ENCODE peak calls at places on chromosomes 11 and 22, in nine cellular contexts. B is ovary, M is IMR-90, L is right lobe of liver, G is transverse colon, O is body of pancreas, Q is thyroid gland, V is HCT116, Y is adrenal gland. E is an unnamed sample.

GRCh38 chr11:3129181-3129590 is 35.9 kb downstream of the OSBPL5 start:
- DNase-seq in O (no peak), M (no peak), G (no peak), V (no peak), B (no peak), Q (no peak), L (peak; percentile 52), Y (peak; percentile 4), E (peak; percentile 13)

GRCh38 chr11:86742436-86742805 is 57.9 kb upstream of the PRSS23 start:
- DNase-seq in M (no peak), O (no peak), B (no peak), L (no peak), G (no peak), Y (no peak), V (no peak), Q (no peak), E (no peak)

GRCh38 chr11:96112192-96113099 is 188.5 kb upstream of the MTMR2 start:
- DNase-seq in L (no peak), G (no peak), B (no peak), Y (no peak), O (no peak), M (peak; percentile 54), V (no peak), Q (no peak), E (no peak)

GRCh38 chr11:30451167-30451566 is 128.3 kb downstream of the ARL14EP start:
- DNase-seq in Q (no peak), M (no peak), O (no peak), G (no peak), V (no peak), L (no peak), B (no peak), Y (no peak), E (no peak)

GRCh38 chr22:17808688-17809403 is 34.6 kb upstream of the BID start:
- DNase-seq in O (no peak), L (no peak), B (no peak), Y (no peak), G (no peak), V (no peak), M (peak; percentile 6), Q (no peak), E (no peak)

GRCh38 chr11:33735426-33736147 is 636 bp downstream of the CD59 start:
- DNase-seq in Y (peak; percentile 49), G (peak; percentile 57), B (peak; percentile 45), L (peak; percentile 67), V (no peak), Q (peak; percentile 76), M (no peak), O (peak; percentile 38), E (no peak)

GRCh38 chr11:46308632-46309419 is 31.4 kb downstream of the CREB3L1 start:
- DNase-seq in G (peak; percentile 81), V (peak; percentile 48), L (peak; percentile 80), M (peak; percentile 61), B (peak; percentile 83), Y (peak; percentile 75), O (peak; percentile 80), Q (peak; percentile 77), E (peak; percentile 77)

GRCh38 chr22:20639343-20639742 is 131.9 kb downstream of the MED15 start:
- DNase-seq in M (no peak), Q (no peak), B (no peak), L (no peak), O (no peak), V (no peak), G (no peak), Y (no peak), E (no peak)

GRCh38 chr11:32400196-32400595 is 35.1 kb downstream of the WT1 start:
- DNase-seq in M (peak; percentile 10), Y (no peak), V (no peak), L (no peak), Q (no peak), G (no peak), B (no peak), O (no peak), E (no peak)

GRCh38 chr11:79266391-79266790 is 174.4 kb downstream of the TENM4 start:
- DNase-seq in M (no peak), G (no peak), B (no peak), Q (no peak), Y (no peak), V (no peak), O (no peak), L (no peak), E (no peak)

GRCh38 chr11:119540370-119541125 is 117.6 kb upstream of the THY1 start:
- DNase-seq in M (no peak), B (no peak), O (no peak), G (no peak), V (no peak), Y (no peak), L (no peak), Q (no peak), E (no peak)

GRCh38 chr11:68441466-68442230 is 18.9 kb upstream of the PPP6R3 start:
- DNase-seq in M (peak; percentile 45), V (no peak), Q (no peak), G (no peak), L (no peak), Y (no peak), O (no peak), B (no peak), E (no peak)

GRCh38 chr11:65438257-65439151 is 15.9 kb downstream of the NEAT1 start:
- DNase-seq in B (no peak), Y (no peak), V (no peak), O (no peak), G (no peak), M (peak; percentile 40), Q (no peak), L (no peak), E (no peak)

GRCh38 chr11:126407101-126407521 is 51.6 kb downstream of the ST3GAL4 start:
- DNase-seq in G (no peak), V (no peak), Q (no peak), L (no peak), M (no peak), O (no peak), Y (no peak), B (no peak), E (no peak)

GRCh38 chr11:84909740-84910139 is 717.4 kb downstream of the DLG2 start:
- DNase-seq in G (no peak), B (no peak), Q (no peak), L (no peak), Y (no peak), O (no peak), V (no peak), M (no peak), E (no peak)

GRCh38 chr22:30423296-30423958 is 2.1 kb upstream of the MTFP1 start:
- DNase-seq in V (no peak), Q (no peak), M (no peak), L (peak; percentile 92), B (no peak), O (no peak), G (peak; percentile 56), Y (no peak), E (peak; percentile 53)

GRCh38 chr11:134562176-134562575 is 150.1 kb upstream of the B3GAT1 start:
- DNase-seq in V (no peak), L (no peak), Y (no peak), M (no peak), G (no peak), O (no peak), Q (no peak), B (no peak), E (no peak)

GRCh38 chr11:58927393-58928081 is 11.8 kb upstream of the GLYATL1 start:
- DNase-seq in G (peak; percentile 43), B (no peak), O (peak; percentile 61), M (peak; percentile 29), Y (no peak), V (no peak), L (peak; percentile 97), Q (peak; percentile 45), E (no peak)

GRCh38 chr22:25112538-25113253 is 87.0 kb upstream of the CRYBB3 start:
- DNase-seq in G (no peak), O (no peak), L (peak; percentile 55), V (no peak), Q (peak; percentile 63), Y (peak; percentile 67), M (no peak), B (no peak), E (no peak)

GRCh38 chr22:25110596-25110845 is 89.1 kb upstream of the CRYBB3 start:
- DNase-seq in O (no peak), B (no peak), Y (no peak), Q (no peak), G (no peak), L (no peak), V (no peak), M (no peak), E (no peak)

GRCh38 chr22:25110846-25111578 is 88.6 kb upstream of the CRYBB3 start:
- DNase-seq in Q (peak; percentile 83), Y (peak; percentile 79), L (peak; percentile 93), V (peak; percentile 72), G (peak; percentile 68), M (peak; percentile 67), B (peak; percentile 56), O (peak; percentile 73), E (peak; percentile 27)

GRCh38 chr22:25113316-25113721 is 86.3 kb upstream of the CRYBB3 start:
- DNase-seq in Q (peak; percentile 79), B (no peak), G (peak; percentile 39), Y (peak; percentile 88), L (peak; percentile 72), O (no peak), M (no peak), V (no peak), E (no peak)

GRCh38 chr22:25111579-25112517 is 87.8 kb upstream of the CRYBB3 start:
- DNase-seq in Y (peak; percentile 74), O (peak; percentile 59), Q (peak; percentile 96), V (no peak), L (peak; percentile 83), B (no peak), G (peak; percentile 71), M (no peak), E (no peak)
- H3K4me3 ChIP-seq in Y (no peak overlapping the region), O (peak overlapping the region; percentile 43), Q (peak overlapping the region; percentile 30), V (peak overlapping the region; percentile 45), L (peak overlapping the region; percentile 91), B (peak overlapping the region; percentile 32), G (peak overlapping the region; percentile 52), M (no peak overlapping the region), E (peak overlapping the region; percentile 45)

GRCh38 chr22:42721045-42721434 is 370 bp upstream of the A4GALT start:
- DNase-seq in V (no peak), Q (no peak), M (no peak), Y (no peak), B (no peak), L (no peak), O (no peak), G (no peak), E (no peak)
- TF ChIP-seq POLR2A in V (no peak), Q (no peak), M (no peak), Y (no peak), B (no peak), L (no peak), O (no peak), G (no peak), E (no peak)

DNA sequence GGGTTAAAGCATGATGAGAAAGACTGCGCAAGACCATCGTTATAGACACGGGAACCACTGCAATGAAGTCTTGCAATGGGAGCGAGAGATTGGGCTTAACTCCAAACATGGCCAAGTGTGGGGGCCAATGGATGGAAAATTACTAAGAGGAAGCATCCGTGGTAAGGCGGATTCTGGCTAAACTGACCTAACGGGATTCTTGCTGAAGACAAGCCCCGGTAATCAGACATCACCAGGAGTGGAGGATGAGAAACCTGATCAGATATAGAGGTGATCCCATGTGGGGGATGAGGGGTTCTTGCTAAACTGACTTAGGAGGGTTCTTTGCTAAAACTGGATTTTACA is 5.8 kb upstream of the SYNGR1 start:
- DNase-seq in Q (no peak), G (no peak), M (no peak), V (no peak), Y (no peak), B (no peak), L (no peak), O (no peak), E (no peak)
- H3K27me3 ChIP-seq in Q (no peaks in the 10 kb centered on the region), G (peaks cover 15% of the 10 kb centered on the region), M (no peaks in the 10 kb centered on the region), V (no peaks in the 10 kb centered on the region), Y (no peaks in the 10 kb centered on the region), B (no peaks in the 10 kb centered on the region), L (no peaks in the 10 kb centered on the region), O (no peaks in the 10 kb centered on the region), E (no peaks in the 10 kb centered on the region)

GRCh38 chr22:41911292-41911611 is 3.6 kb downstream of the SHISA8 start:
- DNase-seq in M (no peak), G (no peak), Q (no peak), L (no peak), V (no peak), B (no peak), O (no peak), Y (no peak), E (no peak)
- H3K4me3 ChIP-seq in M (no peak overlapping the region), G (no peak overlapping the region), Q (no peak overlapping the region), L (no peak overlapping the region), V (no peak overlapping the region), B (no peak overlapping the region), O (no peak overlapping the region), Y (no peak overlapping the region), E (no peak overlapping the region)

E was measured in uterus.